ENCODE peak calls at places on chromosome 6, in ten cellular contexts. Q is H7; U is NCI-H187; F is upper lobe of right lung; Z is HCEC 1CT; N is cerebellar cortex; L is activated naive CD4-positive, alpha-beta T cell treated with anti-CD3 and anti-CD28 coated beads, Interleukin-2, amount 10 ng/mL, durations not matched to agents 7 days and 5 days; S is stimulated activated CD8-positive, alpha-beta memory T cell treated with anti-CD3 and anti-CD28 coated beads, Interleukin-15, amount 100 ng/mL, for 1 hour; B is GM12865; T is cardiac muscle cell. H is an unnamed sample.

GRCh38 chr6:45589367-45589766 is 211.6 kb upstream of the SUPT3H start:
- DNase-seq in T (no peak), B (no peak), Z (no peak), S (no peak), F (no peak), U (no peak), L (no peak), Q (no peak), N (no peak), H (no peak)

GRCh38 chr6:155678361-155678760 is 222.7 kb upstream of the NOX3 start:
- DNase-seq in Q (no peak), N (no peak), U (no peak), F (no peak), L (no peak), B (no peak), S (no peak), Z (no peak), T (no peak), H (no peak)

GRCh38 chr6:225121-225721 is 67.1 kb upstream of the DUSP22 start:
- DNase-seq in T (no peak), Z (no peak), U (no peak), F (peak; percentile 66), B (peak; percentile 90), S (no peak), L (peak; percentile 71), N (no peak), Q (no peak), H (no peak)

GRCh38 chr6:159079367-159079766 is 34.6 kb upstream of the TAGAP start:
- DNase-seq in L (no peak), N (no peak), F (no peak), Z (no peak), T (no peak), S (no peak), U (no peak), B (no peak), Q (no peak), H (no peak)

GRCh38 chr6:167647333-167647732 is 179.4 kb upstream of the AFDN start:
- DNase-seq in Z (no peak), U (no peak), T (peak; percentile 27), N (no peak), L (no peak), B (no peak), Q (no peak), F (no peak), S (no peak), H (no peak)

GRCh38 chr6:36104836-36105235 is 25.5 kb upstream of the MAPK13 start:
- DNase-seq in B (no peak), N (peak; percentile 93), T (no peak), Z (no peak), L (no peak), S (no peak), U (no peak), Q (no peak), F (no peak), H (no peak)

GRCh38 chr6:44203955-44204354 is 12.8 kb upstream of the MYMX start:
- DNase-seq in Q (no peak), F (no peak), T (no peak), U (no peak), L (no peak), B (no peak), S (no peak), N (no peak), Z (no peak), H (no peak)

GRCh38 chr6:439681-440167 is 48.2 kb downstream of the IRF4 start:
- DNase-seq in L (no peak), U (no peak), Z (no peak), B (no peak), T (no peak), S (no peak), N (no peak), Q (no peak), F (no peak), H (no peak)

GRCh38 chr6:34247481-34248197 is 1.2 kb downstream of the SMIM29 start:
- DNase-seq in B (no peak), Z (no peak), T (no peak), N (peak; percentile 51), L (no peak), Q (peak; percentile 60), F (no peak), U (no peak), S (no peak), H (no peak)

GRCh38 chr6:130755368-130756034 is 71.7 kb upstream of the SMLR1 start:
- DNase-seq in F (no peak), N (no peak), L (no peak), T (no peak), U (no peak), B (no peak), Q (no peak), S (no peak), Z (no peak), H (no peak)

GRCh38 chr6:94130458-94130857 is 711.1 kb upstream of the EPHA7 start:
- DNase-seq in B (no peak), U (no peak), N (peak; percentile 76), Q (peak; percentile 0), F (no peak), T (no peak), S (no peak), Z (no peak), L (no peak), H (no peak)

GRCh38 chr6:168165373-168165772 is 86.4 kb upstream of the FRMD1 start:
- DNase-seq in T (no peak), N (no peak), U (no peak), Q (peak; percentile 1), S (no peak), L (no peak), Z (no peak), B (no peak), F (no peak), H (no peak)

GRCh38 chr6:20693466-20694063 is 159.3 kb downstream of the CDKAL1 start:
- DNase-seq in Z (peak; percentile 18), B (no peak), U (no peak), Q (no peak), F (no peak), N (no peak), T (peak; percentile 41), S (no peak), L (no peak), H (no peak)

GRCh38 chr6:142851601-142852000 is 93.4 kb downstream of the HIVEP2 start:
- DNase-seq in N (no peak), U (no peak), Z (peak; percentile 60), B (peak; percentile 61), F (no peak), S (no peak), T (no peak), L (no peak), Q (no peak), H (no peak)

GRCh38 chr6:72621243-72622093 is at the start of gene KCNQ5:
- DNase-seq in S (no peak), Q (peak; percentile 73), L (peak; percentile 47), B (peak; percentile 71), U (no peak), N (no peak), F (no peak), Z (peak; percentile 2), T (peak; percentile 27), H (no peak)

GRCh38 chr6:34362909-34363713 is 29.4 kb downstream of the NUDT3 start:
- DNase-seq in T (no peak), F (no peak), N (no peak), B (peak; percentile 63), U (no peak), Z (no peak), S (no peak), L (peak; percentile 45), Q (no peak), H (peak; percentile 13)

GRCh38 chr6:36128793-36129192 is 1.5 kb upstream of the MAPK13 start:
- DNase-seq in N (no peak), L (no peak), T (no peak), U (no peak), Z (no peak), S (no peak), B (no peak), F (no peak), Q (peak; percentile 12), H (no peak)

GRCh38 chr6:35449287-35449881 is 2.8 kb upstream of the FANCE start:
- DNase-seq in U (peak; percentile 38), B (peak; percentile 77), N (peak; percentile 87), S (no peak), F (no peak), Q (peak; percentile 87), Z (peak; percentile 76), T (peak; percentile 78), L (peak; percentile 52), H (peak; percentile 63)

GRCh38 chr6:155690820-155691219 is 235.2 kb upstream of the NOX3 start:
- DNase-seq in B (no peak), F (no peak), Q (no peak), T (no peak), L (no peak), S (no peak), Z (no peak), U (no peak), N (no peak), H (no peak)

GRCh38 chr6:150590448-150590847 is 9.2 kb upstream of the PLEKHG1 start:
- DNase-seq in Z (no peak), S (no peak), B (no peak), F (no peak), U (no peak), L (no peak), N (no peak), T (no peak), Q (no peak), H (no peak)

GRCh38 chr6:50591135-50591534 is 122.2 kb upstream of the TFAP2D start:
- DNase-seq in S (no peak), F (no peak), Q (no peak), L (no peak), N (no peak), U (no peak), B (no peak), Z (no peak), T (no peak), H (no peak)

GRCh38 chr6:90086517-90086916 is 192.2 kb downstream of the GJA10 start:
- DNase-seq in Z (no peak), B (no peak), N (no peak), T (no peak), L (no peak), Q (no peak), U (no peak), F (no peak), S (no peak), H (no peak)

GRCh38 chr6:110960014-110960390 is 1.5 kb downstream of the GTF3C6 start:
- DNase-seq in B (no peak), L (no peak), U (no peak), Z (no peak), N (no peak), F (no peak), T (no peak), Q (no peak), S (no peak), H (no peak)

GRCh38 chr6:150237626-150238025 is 94.8 kb downstream of the PPP1R14C start:
- DNase-seq in U (no peak), Z (no peak), N (no peak), Q (no peak), L (no peak), B (no peak), T (no peak), F (no peak), S (no peak), H (no peak)

GRCh38 chr6:71040841-71041240 is 84.0 kb upstream of the B3GAT2 start:
- DNase-seq in F (no peak), Q (no peak), T (no peak), N (no peak), L (no peak), U (no peak), S (no peak), B (no peak), Z (no peak), H (no peak)

GRCh38 chr6:20724443-20724842 is 190.2 kb downstream of the CDKAL1 start:
- DNase-seq in L (no peak), F (no peak), S (no peak), T (no peak), Q (no peak), N (peak; percentile 50), Z (no peak), B (no peak), U (no peak), H (no peak)

GRCh38 chr6:20242397-20242796 is 30.1 kb upstream of the MBOAT1 start:
- DNase-seq in Q (no peak), F (no peak), Z (no peak), B (no peak), U (no peak), N (no peak), L (no peak), S (no peak), T (no peak), H (no peak)

GRCh38 chr6:83067448-83068413 is at the start of gene DOP1A:
- DNase-seq in Z (peak; percentile 95), L (peak; percentile 97), F (peak; percentile 99), Q (peak; percentile 88), B (peak; percentile 98), T (peak; percentile 96), S (peak; percentile 96), N (peak; percentile 95), U (peak; percentile 91), H (peak; percentile 73)